ENCODE peak calls at places on chromosomes 7 and 10, in ten cellular contexts. One of them, this sample, is unnamed. For H3K36me3, the result is how much of the 10 kb centered on the place peaks cover.

GRCh38 chr7:85103352-85103751 is 83.5 kb downstream of the SEMA3D start:
- DNase-seq in mammary epithelial cell: peak
- DNase-seq in SJSA1: no peak
- DNase-seq in cardiac muscle cell: no peak
- DNase-seq in spleen: no peak
- DNase-seq in lung: no peak
- DNase-seq in stomach: no peak
- DNase-seq in lower lobe of right lung: no peak
- DNase-seq in H7: no peak
- DNase-seq in left lung: no peak
- DNase-seq in this sample: no peak

GRCh38 chr10:111295788-111296187 is 219.0 kb downstream of the ADRA2A start:
- DNase-seq in mammary epithelial cell: no peak
- DNase-seq in left lung: no peak
- DNase-seq in H7: no peak
- DNase-seq in stomach: no peak
- DNase-seq in cardiac muscle cell: no peak
- DNase-seq in SJSA1: no peak
- DNase-seq in spleen: no peak
- DNase-seq in lung: no peak
- DNase-seq in lower lobe of right lung: no peak
- DNase-seq in this sample: no peak

GRCh38 chr7:131625817-131626372 is 69.5 kb upstream of the PODXL start:
- DNase-seq in left lung: no peak
- DNase-seq in mammary epithelial cell: peak
- DNase-seq in cardiac muscle cell: peak
- DNase-seq in spleen: no peak
- DNase-seq in lung: no peak
- DNase-seq in SJSA1: peak
- DNase-seq in lower lobe of right lung: no peak
- DNase-seq in H7: peak
- DNase-seq in stomach: no peak
- DNase-seq in this sample: peak

GRCh38 chr10:33122014-33122788 is 164.2 kb upstream of the ITGB1 start:
- DNase-seq in lung: no peak
- DNase-seq in left lung: peak
- DNase-seq in mammary epithelial cell: no peak
- DNase-seq in spleen: no peak
- DNase-seq in lower lobe of right lung: no peak
- DNase-seq in stomach: peak
- DNase-seq in SJSA1: peak
- DNase-seq in cardiac muscle cell: no peak
- DNase-seq in H7: no peak
- DNase-seq in this sample: no peak

GRCh38 chr10:126919426-126919825 is 14.2 kb downstream of the DOCK1 start:
- DNase-seq in left lung: no peak
- DNase-seq in lung: no peak
- DNase-seq in SJSA1: no peak
- DNase-seq in stomach: no peak
- DNase-seq in spleen: no peak
- DNase-seq in lower lobe of right lung: no peak
- DNase-seq in cardiac muscle cell: no peak
- DNase-seq in mammary epithelial cell: no peak
- DNase-seq in H7: no peak
- DNase-seq in this sample: no peak

GRCh38 chr7:87874066-87874465 is 2.1 kb downstream of the SLC25A40 start:
- DNase-seq in H7: no peak
- DNase-seq in mammary epithelial cell: no peak
- DNase-seq in lung: no peak
- DNase-seq in stomach: no peak
- DNase-seq in cardiac muscle cell: no peak
- DNase-seq in SJSA1: no peak
- DNase-seq in left lung: no peak
- DNase-seq in lower lobe of right lung: no peak
- DNase-seq in spleen: no peak
- DNase-seq in this sample: no peak

GRCh38 chr7:75916259-75916658 is 1.3 kb downstream of the POR start:
- DNase-seq in SJSA1: no peak
- DNase-seq in stomach: no peak
- DNase-seq in H7: peak
- DNase-seq in mammary epithelial cell: no peak
- DNase-seq in cardiac muscle cell: no peak
- DNase-seq in left lung: no peak
- DNase-seq in spleen: no peak
- DNase-seq in lower lobe of right lung: no peak
- DNase-seq in lung: no peak
- DNase-seq in this sample: no peak

GRCh38 chr7:67105382-67105781 is 108.7 kb downstream of the TYW1 start:
- DNase-seq in left lung: no peak
- DNase-seq in spleen: no peak
- DNase-seq in cardiac muscle cell: no peak
- DNase-seq in stomach: no peak
- DNase-seq in SJSA1: no peak
- DNase-seq in mammary epithelial cell: peak
- DNase-seq in lower lobe of right lung: no peak
- DNase-seq in H7: no peak
- DNase-seq in lung: no peak
- DNase-seq in this sample: no peak

GRCh38 chr10:99411546-99411945 is 18.9 kb downstream of the GOT1 start:
- DNase-seq in lower lobe of right lung: no peak
- DNase-seq in spleen: no peak
- DNase-seq in stomach: no peak
- DNase-seq in lung: no peak
- DNase-seq in cardiac muscle cell: no peak
- DNase-seq in left lung: no peak
- DNase-seq in mammary epithelial cell: no peak
- DNase-seq in SJSA1: no peak
- DNase-seq in H7: no peak
- DNase-seq in this sample: no peak

GRCh38 chr7:128119036-128119435 is 87.8 kb upstream of the LRRC4 start:
- DNase-seq in spleen: peak
- DNase-seq in stomach: no peak
- DNase-seq in lung: no peak
- DNase-seq in SJSA1: no peak
- DNase-seq in H7: no peak
- DNase-seq in cardiac muscle cell: no peak
- DNase-seq in left lung: no peak
- DNase-seq in mammary epithelial cell: no peak
- DNase-seq in lower lobe of right lung: no peak
- DNase-seq in this sample: no peak

GRCh38 chr7:22949944-22950343 is 64.0 kb downstream of the HYCC1 start:
- DNase-seq in lung: no peak
- DNase-seq in spleen: no peak
- DNase-seq in left lung: no peak
- DNase-seq in stomach: no peak
- DNase-seq in SJSA1: no peak
- DNase-seq in mammary epithelial cell: no peak
- DNase-seq in lower lobe of right lung: no peak
- DNase-seq in H7: no peak
- DNase-seq in cardiac muscle cell: no peak
- DNase-seq in this sample: peak

GRCh38 chr10:73076361-73077183 is 20.1 kb downstream of the P4HA1 start:
- DNase-seq in SJSA1: no peak
- DNase-seq in H7: no peak
- DNase-seq in left lung: peak
- DNase-seq in stomach: peak
- DNase-seq in mammary epithelial cell: peak
- DNase-seq in cardiac muscle cell: no peak
- DNase-seq in lung: peak
- DNase-seq in spleen: no peak
- DNase-seq in lower lobe of right lung: no peak
- DNase-seq in this sample: no peak

GRCh38 chr10:107168739-107169138 is 4.2 kb upstream of the SORCS1 start:
- DNase-seq in SJSA1: no peak
- DNase-seq in lower lobe of right lung: no peak
- DNase-seq in lung: no peak
- DNase-seq in stomach: no peak
- DNase-seq in spleen: no peak
- DNase-seq in H7: no peak
- DNase-seq in left lung: no peak
- DNase-seq in cardiac muscle cell: no peak
- DNase-seq in mammary epithelial cell: no peak
- DNase-seq in this sample: no peak

GRCh38 chr10:49661291-49661856 is 18.1 kb upstream of the C10orf53 start:
- DNase-seq in lung: no peak
- DNase-seq in stomach: no peak
- DNase-seq in cardiac muscle cell: no peak
- DNase-seq in mammary epithelial cell: peak
- DNase-seq in spleen: no peak
- DNase-seq in left lung: no peak
- DNase-seq in lower lobe of right lung: no peak
- DNase-seq in SJSA1: no peak
- DNase-seq in H7: peak
- DNase-seq in this sample: no peak

GRCh38 chr10:821322-821721 is 110.2 kb downstream of the LARP4B start:
- DNase-seq in SJSA1: no peak
- DNase-seq in mammary epithelial cell: peak
- DNase-seq in lung: no peak
- DNase-seq in left lung: no peak
- DNase-seq in H7: no peak
- DNase-seq in cardiac muscle cell: no peak
- DNase-seq in spleen: no peak
- DNase-seq in stomach: no peak
- DNase-seq in lower lobe of right lung: no peak
- DNase-seq in this sample: no peak
- H3K36me3 ChIP-seq in SJSA1: half or more
- H3K36me3 ChIP-seq in mammary epithelial cell: under half
- H3K36me3 ChIP-seq in lung: under half
- H3K36me3 ChIP-seq in left lung: half or more
- H3K36me3 ChIP-seq in H7: half or more
- H3K36me3 ChIP-seq in cardiac muscle cell: half or more
- H3K36me3 ChIP-seq in spleen: half or more
- H3K36me3 ChIP-seq in stomach: half or more
- H3K36me3 ChIP-seq in lower lobe of right lung: half or more
- H3K36me3 ChIP-seq in this sample: under half

DNA sequence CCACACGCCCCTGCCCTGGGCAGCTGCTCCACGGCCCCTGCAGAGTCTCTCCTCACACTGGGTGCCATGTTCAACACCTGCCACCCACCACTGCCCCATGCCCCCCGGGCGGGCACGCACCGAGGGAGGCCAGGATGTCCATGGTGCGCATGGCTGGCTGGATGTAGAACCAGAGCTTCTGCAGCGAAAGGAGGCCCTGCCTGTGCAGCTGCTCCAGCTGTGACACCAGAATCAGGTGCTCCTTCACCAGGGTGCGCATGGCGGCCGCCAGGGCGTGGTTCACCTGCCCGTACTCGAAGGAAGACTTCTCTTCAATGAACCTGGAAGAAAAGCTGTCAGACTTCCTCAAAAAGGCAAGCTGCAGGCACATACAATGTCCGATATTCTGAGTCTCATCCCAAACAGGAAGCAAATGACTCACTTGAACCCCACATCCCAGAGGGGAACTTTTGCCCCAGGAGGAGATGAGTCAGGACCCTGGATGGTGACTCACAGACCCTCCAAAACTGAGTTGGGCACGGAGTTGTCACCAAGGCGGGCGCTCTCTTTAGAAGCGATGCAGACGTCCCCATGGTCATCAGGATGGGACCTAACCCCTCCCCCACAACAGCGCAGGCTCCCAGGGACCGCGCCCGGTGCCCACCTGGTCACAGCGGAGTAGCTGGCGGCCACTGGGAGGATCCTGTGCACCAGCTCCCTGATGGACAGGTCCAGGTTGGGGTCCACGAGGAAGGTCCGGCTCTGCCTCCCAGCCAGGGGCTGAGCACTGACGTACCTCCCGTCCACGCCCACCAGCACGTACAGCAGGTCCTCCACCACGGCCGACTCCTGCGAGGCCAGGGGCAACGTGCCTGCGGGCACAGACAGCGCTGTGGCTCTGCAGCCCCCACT is 15.5 kb downstream of the TUBGCP2 start:
- DNase-seq in SJSA1: peak
- DNase-seq in cardiac muscle cell: no peak
- DNase-seq in lower lobe of right lung: no peak
- DNase-seq in lung: no peak
- DNase-seq in H7: no peak
- DNase-seq in mammary epithelial cell: peak
- DNase-seq in spleen: peak
- DNase-seq in left lung: no peak
- DNase-seq in stomach: no peak
- DNase-seq in this sample: no peak
- H3K36me3 ChIP-seq in SJSA1: half or more
- H3K36me3 ChIP-seq in cardiac muscle cell: under half
- H3K36me3 ChIP-seq in lower lobe of right lung: half or more
- H3K36me3 ChIP-seq in lung: under half
- H3K36me3 ChIP-seq in H7: under half
- H3K36me3 ChIP-seq in mammary epithelial cell: under half
- H3K36me3 ChIP-seq in spleen: half or more
- H3K36me3 ChIP-seq in left lung: half or more
- H3K36me3 ChIP-seq in stomach: half or more
- H3K36me3 ChIP-seq in this sample: under half

DNA sequence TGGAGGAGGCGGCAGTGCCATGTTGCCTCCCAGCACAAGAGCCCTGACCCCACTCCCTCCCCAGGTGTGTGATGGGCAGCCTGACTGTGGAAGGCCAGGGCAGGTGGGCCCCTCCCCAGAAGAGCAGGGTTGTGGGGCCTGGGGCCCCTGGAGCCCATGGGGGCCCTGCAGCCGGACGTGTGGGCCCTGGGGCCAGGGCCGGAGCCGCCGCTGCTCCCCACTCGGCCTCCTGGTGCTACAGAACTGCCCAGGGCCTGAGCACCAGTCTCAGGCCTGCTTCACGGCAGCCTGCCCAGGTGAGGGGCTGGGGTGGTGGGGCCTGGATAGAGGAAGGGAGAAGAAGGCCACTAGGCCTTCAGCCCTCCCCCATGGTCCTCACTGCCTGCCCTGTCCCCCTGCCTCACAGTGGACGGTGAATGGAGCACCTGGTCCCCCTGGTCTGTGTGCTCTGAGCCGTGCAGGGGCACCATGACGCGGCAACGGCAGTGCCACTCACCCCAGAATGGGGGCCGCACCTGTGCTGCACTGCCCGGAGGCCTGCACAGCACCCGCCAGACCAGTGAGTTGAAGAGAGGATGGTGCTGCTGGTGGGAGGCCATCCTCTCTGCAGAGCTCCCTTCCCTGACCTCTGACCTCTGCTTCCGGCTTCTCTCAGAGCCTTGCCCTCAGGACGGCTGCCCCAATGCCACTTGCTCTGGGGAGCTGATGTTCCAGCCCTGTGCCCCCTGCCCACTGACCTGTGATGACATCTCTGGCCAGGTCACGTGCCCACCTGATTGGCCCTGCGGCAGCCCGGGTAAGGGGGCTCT is 18.2 kb upstream of the ZNF467 start:
- DNase-seq in SJSA1: no peak
- DNase-seq in lung: no peak
- DNase-seq in H7: no peak
- DNase-seq in lower lobe of right lung: no peak
- DNase-seq in mammary epithelial cell: no peak
- DNase-seq in stomach: no peak
- DNase-seq in left lung: no peak
- DNase-seq in spleen: no peak
- DNase-seq in cardiac muscle cell: no peak
- DNase-seq in this sample: no peak
- H3K36me3 ChIP-seq in SJSA1: under half
- H3K36me3 ChIP-seq in lung: under half
- H3K36me3 ChIP-seq in H7: under half
- H3K36me3 ChIP-seq in lower lobe of right lung: under half
- H3K36me3 ChIP-seq in mammary epithelial cell: under half
- H3K36me3 ChIP-seq in stomach: under half
- H3K36me3 ChIP-seq in left lung: under half
- H3K36me3 ChIP-seq in spleen: under half
- H3K36me3 ChIP-seq in cardiac muscle cell: under half
- H3K36me3 ChIP-seq in this sample: under half

GRCh38 chr7:45017253-45017652 is 17.3 kb downstream of the CCM2 start:
- DNase-seq in left lung: no peak
- DNase-seq in cardiac muscle cell: no peak
- DNase-seq in stomach: no peak
- DNase-seq in mammary epithelial cell: no peak
- DNase-seq in spleen: no peak
- DNase-seq in lung: no peak
- DNase-seq in H7: no peak
- DNase-seq in lower lobe of right lung: no peak
- DNase-seq in SJSA1: no peak
- DNase-seq in this sample: no peak
- H3K36me3 ChIP-seq in left lung: under half
- H3K36me3 ChIP-seq in cardiac muscle cell: under half
- H3K36me3 ChIP-seq in stomach: under half
- H3K36me3 ChIP-seq in mammary epithelial cell: under half
- H3K36me3 ChIP-seq in spleen: under half
- H3K36me3 ChIP-seq in lung: under half
- H3K36me3 ChIP-seq in H7: under half
- H3K36me3 ChIP-seq in lower lobe of right lung: under half
- H3K36me3 ChIP-seq in SJSA1: under half
- H3K36me3 ChIP-seq in this sample: under half